ENCODE peak calls at places on chromosome 17, in four cellular contexts. E, D, I and X are unnamed samples.

GRCh38 chr17:41518031-41518430 is 659 bp downstream of the KRT15 start:
- DNase-seq in E (no peak), D (no peak), I (no peak), X (no peak)

GRCh38 chr17:40317345-40317873 is 8.4 kb downstream of the RARA start:
- DNase-seq in E (peak), D (peak), I (peak), X (no peak)

GRCh38 chr17:77266891-77267341 is 126.1 kb downstream of the SEC14L1 start:
- DNase-seq in E (no peak), D (no peak), I (no peak), X (no peak)

GRCh38 chr17:77571141-77571540 is 387.4 kb upstream of the TNRC6C start:
- DNase-seq in E (no peak), D (no peak), I (no peak), X (no peak)

GRCh38 chr17:50426814-50427787 is 1.1 kb downstream of the ACSF2 start:
- DNase-seq in E (peak), D (no peak), I (no peak), X (peak)

GRCh38 chr17:71163121-71163812 is 957.6 kb upstream of the SOX9 start:
- DNase-seq in E (peak), D (no peak), I (no peak), X (no peak)

GRCh38 chr17:81481011-81481799 is 31.4 kb downstream of the ACTG1 start:
- DNase-seq in E (peak), D (no peak), I (peak), X (no peak)

GRCh38 chr17:75442168-75443103 is 14.0 kb upstream of the TMEM94 start:
- DNase-seq in E (no peak), D (no peak), I (no peak), X (no peak)

GRCh38 chr17:66310528-66311148 is 8.2 kb downstream of the PRKCA start:
- DNase-seq in E (no peak), D (no peak), I (no peak), X (no peak)

GRCh38 chr17:19897901-19898300 is 30.2 kb upstream of the ULK2 start:
- DNase-seq in E (no peak), D (peak), I (no peak), X (peak)

GRCh38 chr17:82090549-82091263 is 7.3 kb downstream of the FASN start:
- DNase-seq in E (no peak), D (no peak), I (no peak), X (no peak)

GRCh38 chr17:58337600-58338453 is 9.2 kb upstream of the TSPOAP1 start:
- DNase-seq in E (peak), D (peak), I (peak), X (peak)

GRCh38 chr17:34487616-34488015 is 91.8 kb upstream of the TMEM132E start:
- DNase-seq in E (no peak), D (peak), I (no peak), X (no peak)

GRCh38 chr17:2186937-2187336 is 116.6 kb downstream of the SMG6 start:
- DNase-seq in E (no peak), D (no peak), I (no peak), X (no peak)

GRCh38 chr17:66468241-66469087 is 166.1 kb downstream of the PRKCA start:
- DNase-seq in E (peak), D (peak), I (no peak), X (no peak)

GRCh38 chr17:81976332-81977210 is 858 bp upstream of the ASPSCR1 start:
- DNase-seq in E (peak), D (no peak), I (no peak), X (no peak)

GRCh38 chr17:7314719-7315569 is at the start of gene GPS2:
- DNase-seq in E (peak), D (peak), I (peak), X (peak)

GRCh38 chr17:4502466-4503154 is 3.9 kb downstream of the SPNS2 start:
- DNase-seq in E (no peak), D (no peak), I (no peak), X (no peak)
- TF ChIP-seq POLR2A in E (no peak), D (no peak), I (no peak), X (no peak)

GRCh38 chr17:54898576-54898975 is 2.1 kb upstream of the TOM1L1 start:
- DNase-seq in E (no peak), D (no peak), I (no peak), X (no peak)
- TF ChIP-seq POLR2A in E (no peak), D (no peak), I (no peak), X (no peak)

GRCh38 chr17:48100591-48101011 is 677 bp downstream of the CBX1 start:
- DNase-seq in E (peak), D (peak), I (peak), X (peak)

GRCh38 chr17:48100160-48100559 is 1.1 kb downstream of the CBX1 start:
- DNase-seq in E (no peak), D (no peak), I (no peak), X (no peak)

GRCh38 chr17:48103379-48103715 is 2.1 kb upstream of the CBX1 start:
- DNase-seq in E (peak), D (no peak), I (no peak), X (no peak)

GRCh38 chr17:48102700-48103378 is 1.6 kb upstream of the CBX1 start:
- DNase-seq in E (peak), D (no peak), I (no peak), X (no peak)

DNA sequence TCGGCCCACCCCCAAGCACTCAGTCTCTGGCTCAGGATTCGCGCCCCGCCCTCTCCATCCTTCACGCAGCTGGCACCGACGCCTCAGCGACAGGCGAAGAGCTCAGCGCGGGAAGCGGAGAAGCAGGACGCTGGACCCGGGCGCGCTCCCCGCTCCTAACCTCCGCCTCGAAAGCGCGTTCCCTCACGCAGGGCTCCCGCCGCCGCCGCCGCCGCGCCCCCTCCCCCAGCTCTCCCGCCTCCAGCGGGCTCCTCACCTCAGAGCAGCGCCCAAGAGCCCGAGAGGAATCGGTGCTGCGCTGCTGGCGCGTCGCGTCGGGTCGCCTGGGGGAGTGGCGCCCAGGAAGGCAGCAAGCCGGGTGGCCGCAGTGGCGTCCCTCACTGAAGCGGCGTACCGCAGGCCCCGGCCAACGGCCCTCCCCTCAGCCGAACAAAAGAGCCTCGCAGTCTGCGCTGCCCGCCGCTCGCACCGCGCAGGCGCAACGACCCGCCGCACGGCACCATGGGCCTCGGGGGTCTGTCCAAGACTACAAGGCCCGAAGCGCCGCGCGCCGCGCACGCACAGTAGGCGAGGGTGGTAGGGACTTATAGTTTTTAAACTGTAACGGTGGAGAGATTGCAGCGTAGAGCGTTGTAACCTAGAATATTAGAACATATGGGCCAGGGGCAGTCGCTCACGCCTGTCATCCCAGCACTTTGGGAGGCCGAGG is at the start of gene CBX1:
- DNase-seq in E (peak), D (peak), I (peak), X (peak)
- TF ChIP-seq POLR2A in E (peak), D (no peak), I (peak), X (peak)

GRCh38 chr17:73720187-73720834 is 76.1 kb upstream of the SDK2 start:
- DNase-seq in E (no peak), D (no peak), I (no peak), X (no peak)
- TF ChIP-seq POLR2A in E (no peak), D (no peak), I (no peak), X (no peak)

DNA sequence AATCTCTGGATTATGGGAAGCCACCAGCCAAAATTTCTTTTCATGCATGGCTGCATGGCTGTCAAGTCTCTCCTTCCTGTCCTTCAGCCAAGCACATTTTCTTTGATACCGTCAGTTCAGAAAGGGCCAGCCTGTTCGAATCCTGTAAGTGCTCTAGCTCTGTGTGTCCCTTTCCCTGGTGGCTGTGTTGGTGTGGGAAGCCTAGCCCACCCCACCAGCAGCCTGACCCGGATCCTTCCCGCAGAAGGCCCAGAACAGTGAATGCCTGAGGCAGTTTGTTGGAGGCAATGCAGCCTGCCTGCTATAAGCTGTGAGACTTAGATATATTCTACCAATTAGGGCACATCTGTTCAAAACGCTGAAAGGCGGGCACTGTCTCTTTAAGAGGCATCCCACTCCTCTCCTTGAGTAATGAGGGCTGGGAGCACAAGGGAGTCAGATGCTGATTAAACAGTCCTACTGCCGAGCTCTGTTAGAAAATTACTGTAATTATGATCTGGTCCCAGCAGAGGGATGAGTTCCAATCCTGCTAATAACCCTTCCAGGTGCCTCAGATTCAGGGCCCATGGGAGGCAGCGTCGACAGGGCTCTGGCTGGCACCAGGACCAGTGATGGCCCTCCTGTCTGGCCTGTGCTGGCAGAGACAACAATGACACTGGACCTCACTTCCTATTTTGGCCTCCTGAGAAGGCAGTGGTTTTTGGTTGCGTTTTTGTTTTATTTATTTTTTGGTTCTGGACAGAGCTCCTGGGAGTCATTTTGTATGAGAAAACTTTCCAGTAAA is 18.5 kb downstream of the SNX11 start:
- DNase-seq in E (no peak), D (peak), I (no peak), X (no peak)
- TF ChIP-seq POLR2A in E (no peak), D (no peak), I (no peak), X (no peak)

DNA sequence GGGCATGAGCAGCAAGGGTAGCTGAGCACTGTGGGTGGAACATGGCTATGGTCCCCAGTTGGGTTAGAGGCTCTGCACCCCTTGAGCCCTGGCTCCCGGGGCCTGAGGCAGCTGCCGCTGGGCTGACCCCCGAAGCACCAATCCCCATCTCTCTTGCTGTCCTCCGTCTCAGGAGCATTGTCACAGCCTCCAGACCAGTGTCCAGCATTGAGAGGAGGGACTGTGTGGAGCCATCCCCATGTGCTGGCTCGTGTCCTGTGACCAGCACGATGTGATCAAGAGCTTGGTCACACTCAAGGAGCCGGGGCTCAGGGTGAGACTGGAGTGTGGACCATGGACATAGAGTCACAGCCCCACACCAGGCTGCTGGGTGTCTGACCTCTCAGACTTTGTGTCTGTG is 2.9 kb downstream of the SMTNL2 start:
- DNase-seq in E (no peak), D (no peak), I (no peak), X (no peak)
- TF ChIP-seq POLR2A in E (no peak), D (no peak), I (no peak), X (no peak)

DNA sequence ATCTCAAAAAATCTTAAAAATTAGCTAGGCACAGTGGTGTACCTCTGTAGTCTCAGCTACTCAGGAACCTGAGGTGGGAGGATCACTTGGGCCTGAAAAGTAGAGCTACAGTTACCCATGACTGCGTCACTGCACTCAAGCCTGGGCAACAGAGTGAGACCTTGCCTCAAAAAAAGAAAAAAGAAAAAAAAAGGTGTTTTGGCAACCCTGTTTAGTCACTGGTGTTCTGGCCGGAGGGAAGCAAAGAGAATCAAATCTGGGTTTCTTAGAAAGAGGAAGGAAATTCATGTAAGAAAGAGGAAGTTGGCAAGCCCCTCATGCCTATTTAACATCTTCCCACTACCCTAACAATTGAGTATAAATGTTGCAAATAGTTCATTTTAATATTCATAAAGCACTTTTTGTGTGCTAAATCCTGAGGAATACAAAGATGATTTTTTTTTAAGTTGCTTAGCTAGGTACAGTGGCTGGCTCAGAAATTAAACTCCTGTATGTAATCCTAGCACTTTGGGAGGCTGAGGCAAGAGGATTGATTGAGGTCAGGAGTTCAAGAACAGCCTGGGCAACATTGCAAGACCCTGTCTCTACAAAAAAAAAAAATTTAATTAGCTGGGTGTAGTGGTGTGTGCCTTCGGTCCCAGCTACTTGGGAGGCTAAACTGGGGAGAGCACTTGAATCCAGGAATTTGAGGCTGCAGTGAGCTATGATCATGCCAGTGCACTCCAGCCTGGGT is 6.5 kb upstream of the USP32 start:
- DNase-seq in E (peak), D (no peak), I (no peak), X (no peak)
- TF ChIP-seq POLR2A in E (no peak), D (no peak), I (no peak), X (no peak)